ENCODE peak calls at places on chromosomes 4 and X, in eight cellular contexts. V, M, B, F, L, T, R and C are unnamed samples.
A peak's percentile ranks its signal among the peaks of the same experiment; 100 is the strongest.

GRCh38 chrX:107562482-107562881 is 65.8 kb upstream of the PRPS1 start:
- DNase-seq in V (no peak), L (no peak), M (no peak), T (peak; percentile 61), R (no peak), B (no peak), F (peak; percentile 39), C (no peak)

GRCh38 chr4:136939781-136940180 is 592.5 kb downstream of the PCDH18 start:
- DNase-seq in M (no peak), V (no peak), R (no peak), B (no peak), T (no peak), L (no peak), F (peak; percentile 4), C (no peak)

GRCh38 chrX:34805951-34806350 is 136.6 kb upstream of the FAM47B start:
- DNase-seq in M (no peak), T (peak; percentile 0), B (no peak), V (no peak), F (no peak), R (no peak), L (no peak), C (no peak)

GRCh38 chr4:7513731-7514130 is 79.0 kb upstream of the PSAPL1 start:
- DNase-seq in T (no peak), B (no peak), M (no peak), V (no peak), F (peak; percentile 32), L (no peak), R (no peak), C (no peak)

GRCh38 chr4:139229534-139230039 is 50.4 kb downstream of the MGARP start:
- DNase-seq in L (no peak), B (peak; percentile 42), T (peak; percentile 77), R (peak; percentile 7), M (no peak), V (no peak), F (peak; percentile 73), C (peak; percentile 46)

GRCh38 chr4:121514443-121514842 is 133.6 kb upstream of the QRFPR start:
- DNase-seq in L (no peak), M (no peak), F (no peak), B (no peak), T (no peak), V (no peak), R (no peak), C (no peak)

GRCh38 chrX:115562492-115562872 is 1.5 kb downstream of the PLS3 start:
- DNase-seq in M (no peak), F (peak; percentile 44), V (no peak), R (no peak), B (no peak), T (peak; percentile 70), L (no peak), C (no peak)

GRCh38 chr4:145177906-145178538 is 2.4 kb downstream of the OTUD4 start:
- DNase-seq in T (peak; percentile 47), F (peak; percentile 38), B (no peak), L (no peak), V (no peak), R (no peak), M (no peak), C (no peak)

GRCh38 chrX:153703036-153703370 is 15.3 kb downstream of the SLC6A8 start:
- DNase-seq in F (peak; percentile 58), M (no peak), B (no peak), T (peak; percentile 78), L (no peak), R (no peak), V (no peak), C (no peak)

GRCh38 chrX:43836435-43837184 is 45.6 kb downstream of the MAOB start:
- DNase-seq in F (peak; percentile 26), L (no peak), T (peak; percentile 42), R (no peak), M (no peak), V (no peak), B (no peak), C (peak; percentile 4)

GRCh38 chr4:158094413-158095110 is 78.3 kb downstream of the GASK1B start:
- DNase-seq in L (no peak), V (no peak), B (no peak), R (no peak), M (peak; percentile 11), F (no peak), T (peak; percentile 62), C (no peak)

GRCh38 chr4:74317616-74318256 is 9.5 kb downstream of the EPGN start:
- DNase-seq in T (peak; percentile 75), L (no peak), R (no peak), V (no peak), F (peak; percentile 21), M (peak; percentile 48), B (no peak), C (no peak)